ENCODE peak calls at places on chromosomes 3 and 15, in seven cellular contexts. H is activated CD4-positive, alpha-beta T cell treated with anti-CD3 and anti-CD28 coated beads, Interleukin-2, amount 10 ng/mL, durations not matched to agents 24 days and 14 days; B is LHCN-M2; V is Daoy; Q is Right ventricle myocardium superior; X is left colon; O is RCC 7860. A is an unnamed sample.

GRCh38 chr15:45183511-45183910 is 4.3 kb downstream of the SHF start:
- DNase-seq in H (no peak), B (peak; percentile 45), V (no peak), Q (no peak), X (no peak), O (no peak), A (peak; percentile 30)

GRCh38 chr15:99324082-99324620 is 72.9 kb downstream of the LRRC28 start:
- DNase-seq in H (no peak), B (peak; percentile 92), V (peak; percentile 90), Q (no peak), X (no peak), O (peak; percentile 88), A (peak; percentile 90)

GRCh38 chr15:40047413-40048154 is 8.6 kb upstream of the SRP14 start:
- DNase-seq in H (peak; percentile 90), B (no peak), V (peak; percentile 88), Q (peak; percentile 74), X (peak; percentile 71), O (peak; percentile 80), A (peak; percentile 90)

GRCh38 chr15:67824900-67825879 is at the start of gene SKOR1:
- DNase-seq in H (peak; percentile 72), B (peak; percentile 17), V (peak; percentile 33), Q (no peak), X (no peak), O (no peak), A (peak; percentile 30)

GRCh38 chr3:83500422-83500821 is 1458.4 kb upstream of the CADM2 start:
- DNase-seq in H (no peak), B (no peak), V (peak; percentile 5), Q (no peak), X (no peak), O (peak; percentile 7), A (no peak)

GRCh38 chr15:70194266-70194665 is 96.5 kb upstream of the TLE3 start:
- DNase-seq in H (no peak), B (no peak), V (no peak), Q (no peak), X (no peak), O (no peak), A (no peak)

GRCh38 chr3:23819599-23820360 is 14.0 kb downstream of the UBE2E1 start:
- DNase-seq in H (no peak), B (no peak), V (no peak), Q (no peak), X (no peak), O (no peak), A (no peak)

GRCh38 chr3:52431459-52432223 is 13.3 kb downstream of the SEMA3G start:
- DNase-seq in H (no peak), B (no peak), V (no peak), Q (no peak), X (no peak), O (no peak), A (no peak)

GRCh38 chr15:96622714-96623113 is 292.2 kb downstream of the NR2F2 start:
- DNase-seq in H (no peak), B (no peak), V (no peak), Q (no peak), X (no peak), O (no peak), A (no peak)

GRCh38 chr3:126683506-126683905 is 20.5 kb upstream of the CHCHD6 start:
- DNase-seq in H (no peak), B (no peak), V (no peak), Q (no peak), X (no peak), O (no peak), A (peak; percentile 35)

GRCh38 chr3:50534721-50535330 is 31.4 kb upstream of the CACNA2D2 start:
- DNase-seq in H (no peak), B (no peak), V (no peak), Q (no peak), X (no peak), O (no peak), A (no peak)

GRCh38 chr15:56244811-56245576 is 1.3 kb upstream of the RFX7 start:
- DNase-seq in H (peak; percentile 74), B (peak; percentile 71), V (no peak), Q (peak; percentile 38), X (peak; percentile 40), O (no peak), A (peak; percentile 49)

GRCh38 chr3:13379191-13379830 is 40.8 kb downstream of the NUP210 start:
- DNase-seq in H (no peak), B (peak; percentile 47), V (peak; percentile 70), Q (no peak), X (no peak), O (peak; percentile 55), A (peak; percentile 88)

GRCh38 chr15:78752492-78753358 is 58.5 kb downstream of the ADAMTS7 start:
- DNase-seq in H (no peak), B (no peak), V (no peak), Q (no peak), X (peak; percentile 12), O (no peak), A (no peak)

GRCh38 chr15:67411491-67411890 is 109.4 kb upstream of the C15orf61 start:
- DNase-seq in H (no peak), B (no peak), V (no peak), Q (no peak), X (no peak), O (no peak), A (no peak)

GRCh38 chr3:15438988-15439387 is 11.6 kb downstream of the EAF1 start:
- DNase-seq in H (no peak), B (no peak), V (no peak), Q (no peak), X (no peak), O (no peak), A (peak; percentile 15)

GRCh38 chr3:99927651-99928390 is 110.2 kb downstream of the CMSS1 start:
- DNase-seq in H (no peak), B (no peak), V (no peak), Q (no peak), X (no peak), O (no peak), A (no peak)

GRCh38 chr3:151093905-151094304 is 8.4 kb downstream of the MED12L start:
- DNase-seq in H (no peak), B (no peak), V (no peak), Q (no peak), X (no peak), O (no peak), A (no peak)

GRCh38 chr3:40951636-40952035 is 247.7 kb upstream of the CTNNB1 start:
- DNase-seq in H (no peak), B (peak; percentile 75), V (peak; percentile 23), Q (no peak), X (no peak), O (peak; percentile 10), A (peak; percentile 36)

GRCh38 chr3:155554777-155555445 is 190.0 kb downstream of the PLCH1 start:
- DNase-seq in H (peak; percentile 77), B (no peak), V (no peak), Q (no peak), X (no peak), O (peak; percentile 79), A (no peak)